ENCODE peak calls at places on chromosomes 11 and 22, in five cellular contexts. Q is GM12891; J is substantia nigra; N is activated CD8-positive, alpha-beta memory T cell treated with anti-CD3 and anti-CD28 coated beads, Interleukin-2, amount 50 U/mL, for 48 hours; I is amniotic stem cell. R is an unnamed sample.
A peak's percentile ranks its signal among the peaks of the same experiment; 100 is the strongest.

GRCh38 chr22:39928556-39929401 is 27.9 kb downstream of the GRAP2 start:
- DNase-seq in Q (no peak), I (no peak), N (no peak), J (no peak), R (no peak)

GRCh38 chr11:132343445-132343844 is 973.0 kb downstream of the NTM start:
- DNase-seq in N (no peak), I (no peak), Q (no peak), J (no peak), R (no peak)

GRCh38 chr11:118921121-118921928 is 4.4 kb downstream of the BCL9L start:
- DNase-seq in J (no peak), I (no peak), N (peak; percentile 59), Q (no peak), R (no peak)

GRCh38 chr11:102568851-102569250 is 38.3 kb upstream of the MMP7 start:
- DNase-seq in I (no peak), N (no peak), J (no peak), Q (no peak), R (no peak)

GRCh38 chr11:62879554-62879953 is 1.1 kb upstream of the SLC3A2 start:
- DNase-seq in N (no peak), I (no peak), J (no peak), Q (no peak), R (no peak)

GRCh38 chr11:76599041-76600013 is 71.2 kb downstream of the LRRC32 start:
- DNase-seq in N (no peak), I (no peak), Q (no peak), J (no peak), R (no peak)

GRCh38 chr22:27800250-27801131 is 1.1 kb downstream of the MN1 start:
- DNase-seq in I (no peak), N (no peak), J (no peak), Q (no peak), R (no peak)

GRCh38 chr22:36767035-36767775 is 8.7 kb downstream of the IFT27 start:
- DNase-seq in I (no peak), Q (no peak), N (no peak), J (no peak), R (no peak)

GRCh38 chr11:35144103-35144741 is 5.3 kb downstream of the CD44 start:
- DNase-seq in J (no peak), N (peak; percentile 77), I (peak; percentile 38), Q (no peak), R (peak; percentile 62)

GRCh38 chr11:10080134-10080533 is 213.9 kb downstream of the SBF2 start:
- DNase-seq in Q (no peak), J (no peak), N (no peak), I (no peak), R (no peak)

GRCh38 chr11:118790357-118791014 is 478 bp downstream of the DDX6 start:
- DNase-seq in I (peak; percentile 29), Q (peak; percentile 24), J (peak; percentile 94), N (peak; percentile 84), R (no peak)

GRCh38 chr22:31199187-31199586 is 12.9 kb upstream of the LIMK2 start:
- DNase-seq in I (no peak), Q (no peak), N (no peak), J (no peak), R (no peak)

GRCh38 chr22:23237201-23237798 is 57.0 kb downstream of the BCR start:
- DNase-seq in I (no peak), N (no peak), Q (no peak), J (no peak), R (no peak)

GRCh38 chr11:97937501-97937900 is 1083.2 kb upstream of the CNTN5 start:
- DNase-seq in J (no peak), I (no peak), N (no peak), Q (no peak), R (no peak)

GRCh38 chr11:95084509-95084908 is 5.1 kb upstream of the ENDOD1 start:
- DNase-seq in N (no peak), J (no peak), Q (no peak), I (no peak), R (no peak)

GRCh38 chr11:72305077-72305476 is 61.1 kb upstream of the PHOX2A start:
- DNase-seq in J (no peak), I (no peak), Q (no peak), N (no peak), R (no peak)

GRCh38 chr22:39650996-39651782 is 80.6 kb downstream of the CACNA1I start:
- DNase-seq in N (no peak), Q (no peak), J (no peak), I (no peak), R (no peak)